ENCODE peak calls at places on chromosomes 12 and 14, in nine cellular contexts. W, I, T, N, Q, M, C, R and F are unnamed samples.

GRCh38 chr12:88416786-88417185 is 163.5 kb downstream of the KITLG start:
- DNase-seq in N (no peak), W (no peak), M (no peak), C (no peak), Q (no peak), T (no peak), I (no peak), R (no peak), F (no peak)

GRCh38 chr12:101604132-101604531 is 9.4 kb downstream of the MYBPC1 start:
- DNase-seq in C (no peak), Q (no peak), M (no peak), R (no peak), I (no peak), T (no peak), W (no peak), N (no peak), F (no peak)

GRCh38 chr12:13223176-13223806 is 26.8 kb downstream of the EMP1 start:
- DNase-seq in I (no peak), Q (no peak), R (no peak), W (peak), N (no peak), M (no peak), T (no peak), C (no peak), F (no peak)

GRCh38 chr12:66290716-66291200 is 11.5 kb upstream of the HELB start:
- DNase-seq in I (peak), R (no peak), M (no peak), Q (no peak), C (no peak), W (no peak), T (no peak), N (no peak), F (no peak)

GRCh38 chr12:109720152-109720855 is 6.7 kb downstream of the FAM222A start:
- DNase-seq in N (no peak), T (no peak), W (no peak), M (no peak), I (no peak), Q (no peak), R (no peak), C (no peak), F (peak)

GRCh38 chr14:102979406-102979805 is 56.9 kb downstream of the AMN start:
- DNase-seq in C (no peak), Q (no peak), M (peak), T (no peak), W (no peak), N (no peak), I (no peak), R (no peak), F (no peak)

GRCh38 chr12:129966086-129966640 is 62.3 kb upstream of the TMEM132D start:
- DNase-seq in N (no peak), R (no peak), W (no peak), T (no peak), C (no peak), I (no peak), Q (no peak), M (no peak), F (no peak)

GRCh38 chr12:116797885-116798284 is 59.8 kb downstream of the RNFT2 start:
- DNase-seq in R (no peak), I (no peak), W (no peak), T (no peak), C (no peak), Q (no peak), N (no peak), M (no peak), F (no peak)

GRCh38 chr12:121116318-121117225 is 16.1 kb upstream of the P2RX7 start:
- DNase-seq in N (no peak), R (no peak), T (no peak), M (no peak), I (no peak), W (no peak), Q (no peak), C (no peak), F (no peak)

GRCh38 chr14:25516838-25517237 is 466.9 kb upstream of the STXBP6 start:
- DNase-seq in T (no peak), W (no peak), I (no peak), C (no peak), Q (no peak), N (no peak), R (no peak), M (no peak), F (no peak)

GRCh38 chr14:102288139-102288538 is 16.8 kb downstream of the MOK start:
- DNase-seq in R (no peak), N (no peak), C (no peak), Q (no peak), T (no peak), I (no peak), W (no peak), M (no peak), F (no peak)

GRCh38 chr14:25537846-25538455 is 488.0 kb upstream of the STXBP6 start:
- DNase-seq in R (peak), T (peak), Q (no peak), I (no peak), C (no peak), M (no peak), N (no peak), W (no peak), F (peak)

GRCh38 chr12:50647479-50647878 is 116.4 kb upstream of the ATF1 start:
- DNase-seq in I (no peak), R (no peak), W (peak), N (no peak), M (no peak), T (no peak), Q (no peak), C (no peak), F (no peak)

GRCh38 chr14:99480856-99481744 is at the start of the genes CCNK and SETD3:
- DNase-seq in Q (peak), C (peak), I (peak), R (peak), W (peak), T (peak), M (peak), N (peak), F (peak)

GRCh38 chr12:121765573-121765972 is 27.9 kb downstream of the RHOF start:
- DNase-seq in W (peak), I (no peak), Q (no peak), T (peak), R (no peak), C (no peak), N (no peak), M (no peak), F (no peak)

GRCh38 chr14:42163136-42163535 is 556.5 kb downstream of the LRFN5 start:
- DNase-seq in R (no peak), N (no peak), C (no peak), I (no peak), M (no peak), T (no peak), Q (no peak), W (no peak), F (no peak)

GRCh38 chr14:75720828-75721227 is 59.8 kb downstream of the TTLL5 start:
- DNase-seq in N (no peak), T (no peak), R (no peak), M (peak), I (no peak), W (peak), C (peak), Q (no peak), F (no peak)

GRCh38 chr14:105471823-105472495 is 2.7 kb upstream of the CRIP2 start:
- DNase-seq in C (no peak), W (no peak), I (no peak), N (no peak), R (no peak), M (no peak), Q (no peak), T (no peak), F (no peak)

GRCh38 chr12:57475271-57476161 is 4.2 kb downstream of the ARHGAP9 start:
- DNase-seq in C (no peak), I (no peak), W (peak), Q (peak), N (no peak), R (no peak), M (peak), T (peak), F (peak)

GRCh38 chr14:44369401-44370123 is 137.5 kb downstream of the FSCB start:
- DNase-seq in M (no peak), C (no peak), T (no peak), Q (no peak), W (peak), N (no peak), I (no peak), R (no peak), F (no peak)

GRCh38 chr14:51644215-51644969 is 7.3 kb upstream of the FRMD6 start:
- DNase-seq in C (no peak), M (no peak), W (no peak), Q (no peak), N (no peak), T (no peak), R (no peak), I (no peak), F (no peak)

GRCh38 chr12:48973531-48973930 is 2.0 kb upstream of the WNT10B start:
- DNase-seq in I (no peak), T (no peak), W (peak), R (no peak), N (peak), C (no peak), Q (no peak), M (no peak), F (no peak)

GRCh38 chr14:75459791-75460190 is 32.0 kb downstream of the JDP2 start:
- DNase-seq in I (no peak), M (no peak), W (no peak), R (no peak), T (no peak), Q (no peak), N (no peak), C (no peak), F (no peak)

GRCh38 chr14:38770245-38770644 is 332.8 kb downstream of the SEC23A start:
- DNase-seq in N (no peak), T (no peak), R (no peak), C (no peak), W (no peak), Q (no peak), I (no peak), M (no peak), F (no peak)

GRCh38 chr12:80118565-80119337 is 19.4 kb downstream of the OTOGL start:
- DNase-seq in M (no peak), C (no peak), W (no peak), T (no peak), N (no peak), Q (no peak), I (no peak), R (no peak), F (peak)

GRCh38 chr14:63454863-63455622 is 88.1 kb downstream of the PPP2R5E start:
- DNase-seq in T (peak), C (no peak), Q (no peak), I (no peak), W (peak), M (no peak), N (no peak), R (no peak), F (no peak)

GRCh38 chr12:8609061-8609570 is 3.5 kb downstream of the AICDA start:
- DNase-seq in M (no peak), Q (no peak), N (no peak), T (peak), I (no peak), C (no peak), W (peak), R (no peak), F (peak)

GRCh38 chr12:8605057-8605456 is 7.6 kb downstream of the AICDA start:
- DNase-seq in R (no peak), C (no peak), W (no peak), N (no peak), Q (no peak), I (no peak), T (no peak), M (no peak), F (no peak)

DNA sequence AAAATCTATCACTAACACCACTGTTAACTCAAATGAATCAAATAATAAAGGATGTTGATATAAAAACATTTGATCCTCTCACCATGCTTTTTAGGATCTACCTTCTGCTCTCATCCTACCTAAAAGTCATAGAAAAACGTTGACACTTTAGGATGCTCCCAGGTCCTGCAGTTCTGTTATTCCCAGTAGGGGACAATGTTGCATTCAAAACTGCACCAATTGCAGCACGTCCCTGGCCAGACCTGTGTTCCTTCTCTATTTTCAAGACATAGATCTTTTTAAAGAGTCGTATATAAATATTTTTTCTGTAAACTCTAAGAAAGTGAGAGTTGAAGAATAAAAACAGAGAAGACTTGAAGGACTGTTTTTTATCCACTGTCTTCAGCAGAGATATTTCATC is 8.8 kb downstream of the AICDA start:
- DNase-seq in R (no peak), I (no peak), T (no peak), N (no peak), W (no peak), Q (no peak), M (no peak), C (no peak), F (no peak)
- TF ChIP-seq CTCF in R (peak), I (no peak), T (no peak), N (no peak), W (peak), Q (peak), M (no peak), C (peak), F (peak)

DNA sequence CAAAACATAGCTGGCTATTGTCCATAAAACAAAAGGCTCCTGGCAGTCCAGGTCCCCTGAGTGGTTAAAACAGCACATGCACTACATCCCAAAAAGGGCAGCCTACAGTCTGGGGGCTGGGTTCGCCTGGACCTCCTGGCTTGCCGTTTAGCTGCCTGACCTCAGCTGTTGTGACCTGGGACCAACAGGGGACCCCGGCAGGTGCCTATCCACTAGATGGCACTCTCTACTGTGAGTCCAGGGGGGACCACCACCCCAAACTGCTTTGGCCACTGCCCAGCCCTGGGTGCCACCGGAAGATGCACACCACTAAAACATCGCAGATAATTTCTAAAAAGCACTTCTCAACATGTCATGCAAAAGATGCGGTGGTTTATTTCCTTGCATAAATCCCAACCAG is 2.9 kb upstream of the RTL1 start:
- DNase-seq in Q (peak), N (no peak), M (peak), T (no peak), R (no peak), W (no peak), C (no peak), I (no peak), F (peak)
- TF ChIP-seq CTCF in Q (no peak), N (no peak), M (no peak), T (peak), R (peak), W (no peak), C (no peak), I (no peak), F (peak)

GRCh38 chr12:108237272-108237671 is 101.8 kb downstream of the CMKLR1 start:
- DNase-seq in N (no peak), C (no peak), T (peak), M (no peak), I (no peak), R (no peak), W (no peak), Q (no peak), F (no peak)
- TF ChIP-seq CTCF in N (no peak), C (no peak), T (peak), M (no peak), I (no peak), R (peak), W (no peak), Q (no peak), F (peak)

GRCh38 chr12:103824845-103825244 is 16.2 kb downstream of the NT5DC3 start:
- DNase-seq in R (no peak), N (no peak), M (no peak), C (no peak), I (no peak), W (peak), T (no peak), Q (no peak), F (no peak)

GRCh38 chr12:103829092-103829491 is 11.9 kb downstream of the NT5DC3 start:
- DNase-seq in W (peak), M (no peak), C (no peak), I (no peak), Q (no peak), T (no peak), R (no peak), N (no peak), F (no peak)

GRCh38 chr12:103830025-103830725 is 10.9 kb downstream of the NT5DC3 start:
- DNase-seq in I (no peak), C (no peak), R (no peak), M (no peak), T (no peak), N (no peak), Q (no peak), W (no peak), F (no peak)

GRCh38 chr12:103830730-103831320 is 10.2 kb downstream of the NT5DC3 start:
- DNase-seq in I (no peak), N (no peak), R (no peak), T (no peak), C (no peak), W (no peak), M (no peak), Q (no peak), F (no peak)

GRCh38 chr12:103827800-103828440 is 13.1 kb downstream of the NT5DC3 start:
- DNase-seq in W (no peak), C (no peak), I (no peak), T (no peak), M (no peak), N (no peak), R (no peak), Q (no peak), F (no peak)
- TF ChIP-seq CTCF in W (no peak), C (no peak), I (no peak), T (no peak), M (no peak), N (no peak), R (no peak), Q (no peak), F (no peak)

DNA sequence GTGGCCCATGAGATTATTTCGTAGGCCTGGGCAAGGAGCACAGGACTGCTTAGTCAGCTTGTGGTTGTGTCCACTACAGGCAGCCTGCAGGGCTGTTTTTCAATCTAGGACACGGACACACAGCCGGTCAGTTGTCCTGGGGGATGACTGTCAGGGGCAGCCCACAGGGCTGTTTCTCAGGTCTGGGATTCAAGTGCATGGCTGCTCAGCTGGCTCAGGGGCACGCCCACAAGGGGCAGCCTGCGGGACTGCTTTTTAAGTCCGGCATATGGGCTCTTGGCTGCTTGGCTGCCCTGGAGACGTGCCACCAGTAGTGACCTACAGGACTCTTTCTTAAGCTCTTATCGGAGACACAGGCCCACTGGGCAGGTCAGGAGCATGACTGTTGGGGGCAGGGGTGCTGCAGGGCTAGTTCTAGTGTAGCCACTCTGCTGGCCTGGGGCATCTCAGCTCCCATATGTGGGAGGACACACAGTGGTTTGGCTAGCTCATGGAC is 26.6 kb upstream of the GTF2A1 start:
- DNase-seq in N (no peak), R (no peak), W (no peak), Q (no peak), M (peak), C (no peak), I (no peak), T (no peak), F (no peak)
- TF ChIP-seq CTCF in N (no peak), R (no peak), W (no peak), Q (no peak), M (no peak), C (no peak), I (no peak), T (no peak), F (no peak)

DNA sequence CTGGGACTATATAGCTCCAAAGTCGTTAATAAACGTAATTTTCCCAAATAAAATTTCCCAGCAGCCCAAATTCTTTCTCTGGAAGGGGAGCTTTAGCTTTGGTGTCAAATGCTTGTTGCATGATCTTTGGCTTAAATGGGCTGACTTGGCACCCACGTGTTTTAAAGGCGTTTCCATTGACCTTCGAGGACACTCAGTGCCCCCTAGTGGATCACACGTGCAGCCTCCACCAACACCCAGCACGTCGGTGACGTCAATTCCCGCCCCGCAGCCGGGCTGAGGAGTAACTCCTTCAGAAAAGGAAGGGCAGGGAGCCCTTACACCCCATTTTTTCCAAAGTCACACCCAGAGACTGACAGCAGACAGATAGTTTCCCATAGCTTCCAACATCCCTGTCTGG is 707.8 kb downstream of the AACS start:
- DNase-seq in I (no peak), N (no peak), W (no peak), M (no peak), R (no peak), Q (peak), C (no peak), T (peak), F (peak)
- TF ChIP-seq CTCF in I (no peak), N (no peak), W (no peak), M (no peak), R (peak), Q (peak), C (peak), T (peak), F (peak)